ENCODE peak calls at places on chromosome 3, in five cellular contexts. One of them, this sample, is unnamed.

GRCh38 chr3:52534281-52535183 is 875 bp upstream of the NT5DC2 start:
- DNase-seq in GM12892: no peak
- DNase-seq in stimulated activated CD4-positive, alpha-beta T cell treated with anti-CD3 and anti-CD28 coated beads, TNF-alpha, amount 100 ng/mL, for 1 hour: no peak
- DNase-seq in iPS DF 19.7: no peak
- DNase-seq in Panc1: no peak
- DNase-seq in this sample: no peak

GRCh38 chr3:178170698-178171535 is 365.3 kb upstream of the KCNMB2 start:
- DNase-seq in GM12892: no peak
- DNase-seq in stimulated activated CD4-positive, alpha-beta T cell treated with anti-CD3 and anti-CD28 coated beads, TNF-alpha, amount 100 ng/mL, for 1 hour: no peak
- DNase-seq in iPS DF 19.7: no peak
- DNase-seq in Panc1: peak; percentile 2
- DNase-seq in this sample: peak; percentile 87

GRCh38 chr3:197912770-197913476 is 37.1 kb upstream of the RPL35A start:
- DNase-seq in GM12892: no peak
- DNase-seq in stimulated activated CD4-positive, alpha-beta T cell treated with anti-CD3 and anti-CD28 coated beads, TNF-alpha, amount 100 ng/mL, for 1 hour: no peak
- DNase-seq in iPS DF 19.7: no peak
- DNase-seq in Panc1: no peak
- DNase-seq in this sample: no peak

GRCh38 chr3:142931222-142931621 is 32.3 kb downstream of the PAQR9 start:
- DNase-seq in GM12892: peak; percentile 24
- DNase-seq in stimulated activated CD4-positive, alpha-beta T cell treated with anti-CD3 and anti-CD28 coated beads, TNF-alpha, amount 100 ng/mL, for 1 hour: no peak
- DNase-seq in iPS DF 19.7: peak; percentile 61
- DNase-seq in Panc1: no peak
- DNase-seq in this sample: no peak

GRCh38 chr3:194688207-194688711 is 2.6 kb downstream of the FAM43A start:
- DNase-seq in GM12892: peak; percentile 48
- DNase-seq in stimulated activated CD4-positive, alpha-beta T cell treated with anti-CD3 and anti-CD28 coated beads, TNF-alpha, amount 100 ng/mL, for 1 hour: no peak
- DNase-seq in iPS DF 19.7: no peak
- DNase-seq in Panc1: no peak
- DNase-seq in this sample: no peak

GRCh38 chr3:157329541-157329940 is 107.1 kb upstream of the PTX3 start:
- DNase-seq in GM12892: no peak
- DNase-seq in stimulated activated CD4-positive, alpha-beta T cell treated with anti-CD3 and anti-CD28 coated beads, TNF-alpha, amount 100 ng/mL, for 1 hour: no peak
- DNase-seq in iPS DF 19.7: no peak
- DNase-seq in Panc1: no peak
- DNase-seq in this sample: no peak

GRCh38 chr3:41026394-41027177 is 172.7 kb upstream of the CTNNB1 start:
- DNase-seq in GM12892: no peak
- DNase-seq in stimulated activated CD4-positive, alpha-beta T cell treated with anti-CD3 and anti-CD28 coated beads, TNF-alpha, amount 100 ng/mL, for 1 hour: no peak
- DNase-seq in iPS DF 19.7: no peak
- DNase-seq in Panc1: no peak
- DNase-seq in this sample: peak; percentile 42

GRCh38 chr3:157290761-157291160 is 130.8 kb upstream of the CCNL1 start:
- DNase-seq in GM12892: no peak
- DNase-seq in stimulated activated CD4-positive, alpha-beta T cell treated with anti-CD3 and anti-CD28 coated beads, TNF-alpha, amount 100 ng/mL, for 1 hour: no peak
- DNase-seq in iPS DF 19.7: no peak
- DNase-seq in Panc1: no peak
- DNase-seq in this sample: no peak

GRCh38 chr3:52049503-52049902 is 6.9 kb downstream of the DUSP7 start:
- DNase-seq in GM12892: no peak
- DNase-seq in stimulated activated CD4-positive, alpha-beta T cell treated with anti-CD3 and anti-CD28 coated beads, TNF-alpha, amount 100 ng/mL, for 1 hour: no peak
- DNase-seq in iPS DF 19.7: no peak
- DNase-seq in Panc1: no peak
- DNase-seq in this sample: no peak

GRCh38 chr3:149706905-149707304 is 45.4 kb downstream of the COMMD2 start:
- DNase-seq in GM12892: no peak
- DNase-seq in stimulated activated CD4-positive, alpha-beta T cell treated with anti-CD3 and anti-CD28 coated beads, TNF-alpha, amount 100 ng/mL, for 1 hour: no peak
- DNase-seq in iPS DF 19.7: no peak
- DNase-seq in Panc1: no peak
- DNase-seq in this sample: no peak